ENCODE peak calls at places on chromosomes 12 and 14, in four cellular contexts. F, D, P and M are unnamed samples.
A peak's percentile ranks its signal among the peaks of the same experiment; 100 is the strongest.

GRCh38 chr14:105065280-105066228 is at the start of gene GPR132:
- DNase-seq in P (peak; percentile 76), F (peak; percentile 71), D (peak; percentile 38), M (peak; percentile 81)

GRCh38 chr14:32329146-32329545 is at the start of gene AKAP6:
- DNase-seq in D (peak; percentile 45), P (no peak), F (no peak), M (no peak)

GRCh38 chr12:49966511-49967041 is 4.9 kb downstream of the AQP5 start:
- DNase-seq in F (no peak), D (no peak), P (no peak), M (no peak)

GRCh38 chr14:54564799-54565235 is 2.1 kb upstream of the SAMD4A start:
- DNase-seq in D (peak; percentile 38), F (no peak), P (no peak), M (no peak)

GRCh38 chr14:93317836-93318807 is 14.7 kb downstream of the BTBD7 start:
- DNase-seq in F (no peak), P (no peak), D (no peak), M (no peak)

GRCh38 chr12:57488397-57489156 is 709 bp downstream of the MARS1 start:
- DNase-seq in D (no peak), F (no peak), P (no peak), M (no peak)

GRCh38 chr14:103343905-103344797 is 10.1 kb downstream of the EIF5 start:
- DNase-seq in D (no peak), F (no peak), P (no peak), M (no peak)

GRCh38 chr14:25009891-25010290 is 40.1 kb downstream of the STXBP6 start:
- DNase-seq in D (no peak), F (no peak), P (no peak), M (no peak)

GRCh38 chr14:77053046-77053841 is 24.7 kb upstream of the IRF2BPL start:
- DNase-seq in F (peak; percentile 82), P (peak; percentile 85), D (peak; percentile 80), M (peak; percentile 84)

GRCh38 chr14:50575769-50576168 is 15.8 kb downstream of the ATL1 start:
- DNase-seq in F (no peak), D (no peak), P (no peak), M (no peak)

GRCh38 chr12:106985479-106985878 is 1.5 kb downstream of the MTERF2 start:
- DNase-seq in D (no peak), P (no peak), F (no peak), M (no peak)

GRCh38 chr14:22572562-22573058 is 16.4 kb downstream of the DAD1 start:
- DNase-seq in P (no peak), D (no peak), F (no peak), M (no peak)

GRCh38 chr12:124370851-124371250 is 76.0 kb downstream of the RFLNA start:
- DNase-seq in P (no peak), D (no peak), F (no peak), M (no peak)

GRCh38 chr14:54121461-54121860 is 164.8 kb upstream of the BMP4 start:
- DNase-seq in F (no peak), D (no peak), P (no peak), M (no peak)

GRCh38 chr12:54393743-54394142 is 9.2 kb upstream of the ZNF385A start:
- DNase-seq in P (no peak), F (no peak), D (no peak), M (no peak)

GRCh38 chr14:36683083-36683724 is 21.5 kb downstream of the PAX9 start:
- DNase-seq in P (no peak), F (no peak), D (no peak), M (no peak)

GRCh38 chr12:25689996-25690501 is 137.0 kb upstream of the LMNTD1 start:
- DNase-seq in P (peak; percentile 50), F (no peak), D (peak; percentile 76), M (no peak)

GRCh38 chr14:26598081-26598671 is 343 bp upstream of the NOVA1 start:
- DNase-seq in D (peak; percentile 95), F (peak; percentile 87), P (peak; percentile 58), M (peak; percentile 88)

GRCh38 chr12:118980407-118981014 is 830 bp upstream of the SRRM4 start:
- DNase-seq in F (no peak), D (no peak), P (no peak), M (no peak)

GRCh38 chr14:68916358-68916757 is 62.7 kb downstream of the ACTN1 start:
- DNase-seq in D (no peak), F (no peak), P (peak; percentile 20), M (no peak)

GRCh38 chr14:56333361-56334279 is 215.4 kb downstream of the PELI2 start:
- DNase-seq in D (no peak), P (no peak), F (no peak), M (no peak)

GRCh38 chr12:128266559-128267245 is at the start of gene TMEM132C:
- DNase-seq in D (no peak), F (no peak), P (no peak), M (no peak)

GRCh38 chr12:28024231-28024995 is 51.9 kb upstream of the PTHLH start:
- DNase-seq in D (no peak), F (no peak), P (no peak), M (no peak)

GRCh38 chr14:69657961-69658360 is 46.6 kb downstream of the SUSD6 start:
- DNase-seq in D (no peak), F (no peak), P (peak; percentile 74), M (no peak)

GRCh38 chr12:53427905-53428594 is 4.4 kb downstream of the AMHR2 start:
- DNase-seq in F (no peak), D (no peak), P (no peak), M (no peak)

GRCh38 chr14:105059917-105060565 is 5.2 kb downstream of the GPR132 start:
- DNase-seq in F (no peak), P (no peak), D (no peak), M (no peak)

GRCh38 chr14:47154276-47154797 is 502.8 kb upstream of the RPL10L start:
- DNase-seq in P (no peak), F (no peak), D (no peak), M (no peak)

GRCh38 chr12:100901266-100901665 is 106.7 kb downstream of the ANO4 start:
- DNase-seq in F (no peak), P (no peak), D (no peak), M (no peak)

GRCh38 chr12:112381898-112382796 is at the start of gene HECTD4:
- DNase-seq in P (peak; percentile 99), D (peak; percentile 99), F (peak; percentile 96), M (peak; percentile 75)

GRCh38 chr12:7450667-7451066 is 6.7 kb upstream of the CD163L1 start:
- DNase-seq in P (no peak), F (no peak), D (no peak), M (no peak)

GRCh38 chr14:55814873-55815272 is 234.9 kb downstream of the KTN1 start:
- DNase-seq in P (no peak), D (no peak), F (no peak), M (no peak)

GRCh38 chr12:111557271-111558106 is 41.6 kb downstream of the ATXN2 start:
- DNase-seq in D (no peak), F (no peak), P (no peak), M (no peak)

GRCh38 chr14:69088523-69089445 is 64.1 kb downstream of the DCAF5 start:
- DNase-seq in D (no peak), F (no peak), P (no peak), M (no peak)

GRCh38 chr14:61780125-61780524 is 17.9 kb downstream of the SNAPC1 start:
- DNase-seq in P (no peak), D (no peak), F (no peak), M (no peak)

GRCh38 chr12:59934486-59934885 is 338.7 kb downstream of the SLC16A7 start:
- DNase-seq in F (no peak), D (no peak), P (no peak), M (no peak)

GRCh38 chr12:27180862-27181261 is 63.2 kb upstream of the STK38L start:
- DNase-seq in P (no peak), D (no peak), F (no peak), M (no peak)

GRCh38 chr14:101857226-101857625 is 95.7 kb downstream of the PPP2R5C start:
- DNase-seq in F (no peak), D (peak; percentile 50), P (no peak), M (no peak)

DNA sequence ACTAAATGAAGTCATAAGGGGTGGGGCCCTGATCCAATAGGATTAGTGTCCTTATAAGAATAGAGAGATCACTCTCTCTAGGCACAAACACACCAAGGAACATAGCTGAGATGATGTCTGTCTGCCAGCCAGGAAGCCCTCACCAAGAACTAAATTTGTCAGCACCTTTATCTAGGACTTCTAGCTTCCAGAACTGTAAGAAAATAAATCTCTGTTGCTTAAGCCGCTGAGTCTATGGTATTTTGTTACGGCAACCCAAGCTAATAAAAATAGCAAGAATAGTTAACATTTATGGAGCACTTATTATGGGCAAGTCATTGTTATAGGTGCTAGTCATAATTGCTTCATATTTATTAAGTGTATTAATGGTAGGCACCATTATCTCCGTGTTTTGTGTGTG is 249.6 kb downstream of the MSRB3 start:
- DNase-seq in D (no peak), F (no peak), P (no peak), M (no peak)
- H3K27ac ChIP-seq in D (no peak overlapping the region), F (no peak overlapping the region), P (no peak overlapping the region), M (no peak overlapping the region)

DNA sequence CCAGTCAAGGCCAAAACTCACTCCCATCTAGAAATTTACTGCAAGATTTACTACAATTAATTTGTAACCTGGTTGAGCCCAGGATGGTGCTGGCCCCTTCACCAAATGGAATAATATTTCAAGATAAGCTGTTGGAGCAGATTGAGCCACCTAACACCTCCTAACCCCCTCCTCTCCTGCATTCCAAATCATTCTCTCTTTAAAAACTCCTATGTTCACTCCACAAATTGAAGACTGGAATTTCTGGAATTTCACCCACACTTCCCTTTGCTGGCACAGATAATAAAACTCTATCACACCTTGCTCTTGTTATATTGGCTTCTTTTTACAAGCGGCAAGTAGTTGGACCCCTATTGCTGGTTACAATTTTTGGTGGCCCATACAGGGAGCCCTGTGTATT is 41.7 kb downstream of the MIS18BP1 start:
- DNase-seq in D (no peak), F (no peak), P (no peak), M (no peak)
- H3K27ac ChIP-seq in D (no peak overlapping the region), F (no peak overlapping the region), P (no peak overlapping the region), M (no peak overlapping the region)

GRCh38 chr12:55843431-55843830 is 695 bp upstream of the MMP19 start:
- DNase-seq in F (peak; percentile 27), P (no peak), D (no peak), M (no peak)

GRCh38 chr12:55845349-55845748 is 2.6 kb upstream of the MMP19 start:
- DNase-seq in P (no peak), F (peak; percentile 39), D (no peak), M (no peak)

GRCh38 chr12:55845785-55846496 is 3.2 kb upstream of the MMP19 start:
- DNase-seq in F (peak; percentile 62), D (no peak), P (no peak), M (no peak)

GRCh38 chr12:55840581-55841351 is 2.0 kb downstream of the MMP19 start:
- DNase-seq in D (no peak), P (no peak), F (peak; percentile 43), M (peak; percentile 44)

GRCh38 chr12:55842681-55843429 is at the start of gene MMP19:
- DNase-seq in F (peak; percentile 65), D (no peak), P (no peak), M (no peak)
- H3K27ac ChIP-seq in F (peak within 1 kb of the TSS; percentile 54), D (no peak within 1 kb of the TSS), P (peak within 1 kb of the TSS; percentile 66), M (peak within 1 kb of the TSS; percentile 69)

GRCh38 chr12:1776139-1776975 is 44.0 kb upstream of the LRTM2 start:
- DNase-seq in P (no peak), D (no peak), F (no peak), M (no peak)
- H3K27ac ChIP-seq in P (no peak overlapping the region), D (no peak overlapping the region), F (no peak overlapping the region), M (no peak overlapping the region)